ENCODE peak calls at places on chromosome 14, in six cellular contexts. L, G, Y, F, W and I are unnamed samples.

GRCh38 chr14:22882529-22883190 is 362 bp upstream of the REM2 start:
- DNase-seq in L (no peak), G (no peak), Y (peak), F (no peak), W (no peak), I (no peak)

GRCh38 chr14:95855606-95856005 is 21.0 kb upstream of the TUNAR start:
- DNase-seq in L (no peak), G (no peak), Y (no peak), F (no peak), W (no peak), I (no peak)

GRCh38 chr14:53845813-53846693 is 110.6 kb downstream of the BMP4 start:
- DNase-seq in L (no peak), G (no peak), Y (no peak), F (no peak), W (no peak), I (no peak)

GRCh38 chr14:73757876-73758391 is 43.8 kb upstream of the PNMA1 start:
- DNase-seq in L (no peak), G (no peak), Y (no peak), F (no peak), W (no peak), I (no peak)

GRCh38 chr14:72679591-72680151 is 214.2 kb downstream of the DPF3 start:
- DNase-seq in L (no peak), G (no peak), Y (no peak), F (no peak), W (no peak), I (no peak)

GRCh38 chr14:88616697-88617096 is 53.9 kb downstream of the ZC3H14 start:
- DNase-seq in L (no peak), G (no peak), Y (no peak), F (no peak), W (no peak), I (no peak)

GRCh38 chr14:92985521-92985920 is 62.6 kb downstream of the CHGA start:
- DNase-seq in L (no peak), G (no peak), Y (no peak), F (no peak), W (no peak), I (no peak)

GRCh38 chr14:36718216-36718615 is 56.6 kb downstream of the PAX9 start:
- DNase-seq in L (no peak), G (no peak), Y (no peak), F (no peak), W (no peak), I (no peak)